ENCODE peak calls at places on chromosomes 5 and 9, in five cellular contexts. E is stimulated activated CD8-positive, alpha-beta memory T cell treated with anti-CD3 and anti-CD28 coated beads, Interleukin-4, amount 100 ng/mL, for 48 hours; O is AG09309; T is left cardiac atrium; B is pancreas. Z is an unnamed sample.

GRCh38 chr9:36575411-36575882 is 2.8 kb downstream of the MELK start:
- DNase-seq in E (no peak), B (no peak), O (no peak), T (no peak), Z (no peak)

GRCh38 chr9:90102292-90102901 is 497.6 kb downstream of the GADD45G start:
- DNase-seq in T (peak), O (peak), B (peak), E (peak), Z (peak)

GRCh38 chr5:113510836-113511451 is 2.5 kb upstream of the YTHDC2 start:
- DNase-seq in T (no peak), O (no peak), B (no peak), E (no peak), Z (no peak)

GRCh38 chr5:61658592-61659008 is 326.5 kb downstream of the ZSWIM6 start:
- DNase-seq in O (peak), T (peak), B (peak), E (peak), Z (peak)

GRCh38 chr5:139110526-139111168 is 87.5 kb downstream of the SIL1 start:
- DNase-seq in O (no peak), B (no peak), T (no peak), E (no peak), Z (no peak)

GRCh38 chr5:171369056-171369455 is 18.6 kb upstream of the NPM1 start:
- DNase-seq in B (no peak), E (no peak), T (no peak), O (no peak), Z (no peak)

GRCh38 chr9:95063300-95063699 is 254.2 kb downstream of the FANCC start:
- DNase-seq in T (no peak), O (no peak), B (no peak), E (no peak), Z (no peak)

GRCh38 chr5:85670417-85670816 is 947.3 kb upstream of the COX7C start:
- DNase-seq in E (no peak), B (no peak), T (no peak), O (no peak), Z (no peak)

GRCh38 chr5:54302267-54302687 is 8.1 kb downstream of the ARL15 start:
- DNase-seq in E (no peak), B (no peak), O (no peak), T (no peak), Z (peak)

GRCh38 chr5:96661101-96661840 is 905 bp upstream of the CAST start:
- DNase-seq in E (peak), T (no peak), B (no peak), O (no peak), Z (no peak)

GRCh38 chr9:136722969-136723356 is 10.6 kb downstream of the DIPK1B start:
- DNase-seq in B (peak), T (no peak), E (peak), O (no peak), Z (no peak)

GRCh38 chr9:135215571-135216161 is 128.2 kb downstream of the OLFM1 start:
- DNase-seq in B (peak), T (peak), E (no peak), O (no peak), Z (no peak)

GRCh38 chr5:172002840-172003512 is 3.5 kb downstream of the FBXW11 start:
- DNase-seq in B (no peak), T (no peak), O (no peak), E (no peak), Z (no peak)

GRCh38 chr5:102536323-102536928 is 37.6 kb upstream of the SLCO6A1 start:
- DNase-seq in T (no peak), E (no peak), B (no peak), O (no peak), Z (no peak)

GRCh38 chr9:134969401-134969800 is 51.7 kb upstream of the FCN1 start:
- DNase-seq in O (no peak), B (no peak), E (no peak), T (no peak), Z (no peak)

GRCh38 chr5:154646841-154647759 is 108.1 kb upstream of the LARP1 start:
- DNase-seq in T (peak), O (no peak), B (peak), E (peak), Z (no peak)

GRCh38 chr9:137689745-137690529 is 71.1 kb downstream of the EHMT1 start:
- DNase-seq in E (no peak), T (no peak), B (no peak), O (peak), Z (no peak)

GRCh38 chr9:17462869-17463464 is 115.9 kb upstream of the SH3GL2 start:
- DNase-seq in O (peak), B (no peak), T (no peak), E (peak), Z (peak)

GRCh38 chr9:23829580-23830458 is 3.8 kb upstream of the ELAVL2 start:
- DNase-seq in T (no peak), E (no peak), O (no peak), B (no peak), Z (no peak)

GRCh38 chr5:88238732-88239131 is 29.9 kb downstream of the TMEM161B start:
- DNase-seq in O (no peak), T (no peak), B (no peak), E (no peak), Z (no peak)

GRCh38 chr5:65102826-65103673 is 334.3 kb downstream of the CWC27 start:
- DNase-seq in E (peak), O (no peak), T (peak), B (peak), Z (no peak)

GRCh38 chr9:74951107-74951720 is 1.5 kb downstream of the C9orf40 start:
- DNase-seq in B (no peak), T (no peak), E (no peak), O (no peak), Z (no peak)

GRCh38 chr9:112002847-112003457 is 106.3 kb downstream of the UGCG start:
- DNase-seq in T (no peak), O (no peak), E (no peak), B (no peak), Z (no peak)

GRCh38 chr9:18452276-18452675 is 21.7 kb upstream of the ADAMTSL1 start:
- DNase-seq in T (no peak), E (no peak), B (no peak), O (peak), Z (no peak)

GRCh38 chr5:166602271-166602670 is 1689.2 kb upstream of the WWC1 start:
- DNase-seq in E (no peak), O (no peak), T (no peak), B (no peak), Z (no peak)

GRCh38 chr9:136281421-136282271 is 22.2 kb downstream of the CCDC187 start:
- DNase-seq in T (no peak), B (peak), E (no peak), O (no peak), Z (no peak)

GRCh38 chr5:468401-468800 is 25.4 kb downstream of the EXOC3 start:
- DNase-seq in B (no peak), O (no peak), T (peak), E (no peak), Z (no peak)

GRCh38 chr5:134451618-134452505 is 40.2 kb upstream of the CDKN2AIPNL start:
- DNase-seq in O (no peak), T (peak), B (no peak), E (no peak), Z (no peak)

GRCh38 chr5:129079496-129079895 is 15.1 kb upstream of the ISOC1 start:
- DNase-seq in T (no peak), E (no peak), B (no peak), O (no peak), Z (no peak)

GRCh38 chr5:142959683-142960308 is 189.6 kb downstream of the ARHGAP26 start:
- DNase-seq in B (no peak), E (no peak), O (no peak), T (no peak), Z (no peak)

GRCh38 chr5:19886123-19886921 is 101.7 kb downstream of the CDH18 start:
- DNase-seq in B (no peak), O (peak), T (no peak), E (no peak), Z (peak)